ENCODE peak calls at places on chromosomes 6 and 20, in six cellular contexts. D is AG04450, R is upper lobe of right lung, C is A549, Z is heart right ventricle, Q is left ventricle myocardium inferior. Y is an unnamed sample.

GRCh38 chr6:159788276-159788675 is 1.1 kb downstream of the TCP1 start:
- DNase-seq in D (no peak), R (no peak), C (no peak), Z (no peak), Q (no peak), Y (no peak)

GRCh38 chr6:48032156-48032555 is 78.8 kb downstream of the PTCHD4 start:
- DNase-seq in D (peak; percentile 11), R (no peak), C (no peak), Z (no peak), Q (no peak), Y (no peak)

GRCh38 chr20:43968341-43968740 is 53.7 kb downstream of the TOX2 start:
- DNase-seq in D (no peak), R (no peak), C (no peak), Z (no peak), Q (no peak), Y (no peak)

GRCh38 chr6:33668914-33669313 is 42.6 kb downstream of the UQCC2 start:
- DNase-seq in D (no peak), R (peak; percentile 83), C (peak; percentile 48), Z (no peak), Q (no peak), Y (peak; percentile 44)

GRCh38 chr6:7100751-7101078 is 7.0 kb upstream of the RREB1 start:
- DNase-seq in D (no peak), R (no peak), C (no peak), Z (no peak), Q (no peak), Y (no peak)

GRCh38 chr20:15596220-15596875 is 976.9 kb downstream of the KIF16B start:
- DNase-seq in D (no peak), R (no peak), C (no peak), Z (no peak), Q (no peak), Y (no peak)

GRCh38 chr6:85403331-85404015 is 46.4 kb upstream of the NT5E start:
- DNase-seq in D (no peak), R (no peak), C (no peak), Z (no peak), Q (no peak), Y (no peak)

GRCh38 chr6:85127696-85128225 is 322.1 kb upstream of the NT5E start:
- DNase-seq in D (no peak), R (no peak), C (no peak), Z (no peak), Q (no peak), Y (no peak)

GRCh38 chr6:138404666-138405337 is 779 bp downstream of the HEBP2 start:
- DNase-seq in D (no peak), R (peak; percentile 70), C (peak; percentile 25), Z (no peak), Q (peak; percentile 29), Y (peak; percentile 33)

GRCh38 chr20:23602261-23602660 is 3.5 kb downstream of the CST9 start:
- DNase-seq in D (no peak), R (no peak), C (no peak), Z (no peak), Q (no peak), Y (no peak)

GRCh38 chr6:106794129-106794528 is 164.8 kb downstream of the QRSL1 start:
- DNase-seq in D (no peak), R (no peak), C (no peak), Z (no peak), Q (no peak), Y (no peak)

GRCh38 chr20:53608456-53609413 is 15.1 kb upstream of the ZNF217 start:
- DNase-seq in D (no peak), R (peak; percentile 51), C (no peak), Z (peak; percentile 41), Q (peak; percentile 26), Y (no peak)

GRCh38 chr20:62642666-62643520 is 590 bp downstream of the SLCO4A1 start:
- DNase-seq in D (no peak), R (no peak), C (no peak), Z (no peak), Q (no peak), Y (no peak)

GRCh38 chr20:39861381-39861780 is 827.7 kb downstream of the MAFB start:
- DNase-seq in D (no peak), R (no peak), C (no peak), Z (no peak), Q (no peak), Y (no peak)

GRCh38 chr6:69019832-69020231 is 384.8 kb downstream of the ADGRB3 start:
- DNase-seq in D (no peak), R (no peak), C (no peak), Z (no peak), Q (no peak), Y (no peak)

GRCh38 chr20:51127713-51128112 is 104.8 kb upstream of the KCNG1 start:
- DNase-seq in D (no peak), R (no peak), C (no peak), Z (no peak), Q (no peak), Y (no peak)

GRCh38 chr20:37876863-37877262 is 26.1 kb upstream of the VSTM2L start:
- DNase-seq in D (no peak), R (no peak), C (no peak), Z (no peak), Q (no peak), Y (no peak)

GRCh38 chr6:147666254-147666653 is 157.8 kb downstream of the SAMD5 start:
- DNase-seq in D (no peak), R (no peak), C (no peak), Z (no peak), Q (no peak), Y (no peak)

GRCh38 chr6:136129365-136129764 is 120.7 kb downstream of the MTFR2 start:
- DNase-seq in D (no peak), R (no peak), C (no peak), Z (peak; percentile 17), Q (no peak), Y (no peak)

GRCh38 chr20:58553841-58554240 is 38.6 kb upstream of the APCDD1L start:
- DNase-seq in D (peak; percentile 45), R (no peak), C (no peak), Z (no peak), Q (no peak), Y (no peak)

GRCh38 chr6:40586369-40586768 is 795 bp downstream of the LRFN2 start:
- DNase-seq in D (no peak), R (no peak), C (no peak), Z (no peak), Q (no peak), Y (no peak)

GRCh38 chr20:50658804-50659380 is 32.5 kb downstream of the RIPOR3 start:
- DNase-seq in D (no peak), R (no peak), C (no peak), Z (peak; percentile 51), Q (no peak), Y (peak; percentile 48)

GRCh38 chr6:82711992-82712788 is 348.6 kb downstream of the TPBG start:
- DNase-seq in D (no peak), R (no peak), C (no peak), Z (peak; percentile 4), Q (no peak), Y (no peak)

GRCh38 chr6:28433119-28433518 is 10.2 kb downstream of the ZSCAN23 start:
- DNase-seq in D (no peak), R (no peak), C (no peak), Z (no peak), Q (no peak), Y (no peak)

GRCh38 chr6:170316071-170316470 is 9.5 kb downstream of the FAM120B start:
- DNase-seq in D (no peak), R (no peak), C (no peak), Z (no peak), Q (no peak), Y (no peak)

GRCh38 chr6:170314983-170315382 is 8.4 kb downstream of the FAM120B start:
- DNase-seq in D (no peak), R (no peak), C (no peak), Z (no peak), Q (no peak), Y (no peak)

GRCh38 chr6:170311696-170312095 is 5.1 kb downstream of the FAM120B start:
- DNase-seq in D (no peak), R (no peak), C (no peak), Z (no peak), Q (no peak), Y (no peak)

GRCh38 chr6:170312876-170313275 is 6.3 kb downstream of the FAM120B start:
- DNase-seq in D (no peak), R (no peak), C (no peak), Z (no peak), Q (no peak), Y (no peak)

DNA sequence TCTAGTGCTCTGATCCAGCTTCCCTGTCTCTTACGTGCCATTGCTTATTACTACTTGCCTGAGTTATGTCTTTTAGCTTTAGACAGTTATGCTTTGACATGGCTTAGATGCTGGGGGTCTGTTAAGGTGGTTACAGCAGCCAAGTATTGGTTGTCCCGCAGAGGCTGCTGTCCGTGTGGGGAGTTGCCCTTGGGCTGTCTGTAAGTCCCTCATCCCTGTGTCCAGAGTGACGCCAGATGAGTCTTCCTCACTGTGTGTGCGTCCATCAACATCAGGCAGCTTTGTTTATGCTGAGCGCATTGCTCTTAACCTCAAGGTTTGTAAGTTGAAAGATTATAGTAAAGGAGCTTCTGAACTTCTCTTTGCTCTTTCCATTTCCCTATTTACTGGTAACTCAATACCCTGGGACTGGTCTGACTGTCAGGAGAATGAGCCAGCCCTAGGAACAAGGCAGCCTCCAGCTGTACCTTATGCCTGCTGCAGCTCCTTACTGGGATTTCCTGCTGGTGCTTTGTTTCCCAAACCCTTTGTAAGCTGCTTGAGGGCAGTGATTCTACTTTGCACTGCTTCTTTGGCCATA is 7.2 kb downstream of the FAM120B start:
- DNase-seq in D (peak; percentile 30), R (no peak), C (no peak), Z (no peak), Q (no peak), Y (no peak)
- H3K4me3 ChIP-seq in D (no peak overlapping the region), R (no peak overlapping the region), C (no peak overlapping the region), Z (no peak overlapping the region), Q (no peak overlapping the region), Y (no peak overlapping the region)

GRCh38 chr6:113830140-113830539 is 27.0 kb upstream of the MARCKS start:
- DNase-seq in D (no peak), R (no peak), C (no peak), Z (no peak), Q (no peak), Y (no peak)
- H3K27ac ChIP-seq in D (no peak overlapping the region), R (no peak overlapping the region), C (no peak overlapping the region), Z (no peak overlapping the region), Q (no peak overlapping the region), Y (no peak overlapping the region)

GRCh38 chr6:25404094-25404493 is 124.9 kb downstream of the CARMIL1 start:
- DNase-seq in D (no peak), R (no peak), C (no peak), Z (no peak), Q (no peak), Y (no peak)

GRCh38 chr6:25403150-25403549 is 124.0 kb downstream of the CARMIL1 start:
- DNase-seq in D (no peak), R (no peak), C (no peak), Z (no peak), Q (no peak), Y (no peak)

GRCh38 chr6:25402125-25402524 is 123.0 kb downstream of the CARMIL1 start:
- DNase-seq in D (no peak), R (no peak), C (no peak), Z (no peak), Q (no peak), Y (no peak)

GRCh38 chr6:25404693-25405169 is 125.6 kb downstream of the CARMIL1 start:
- DNase-seq in D (no peak), R (no peak), C (no peak), Z (no peak), Q (no peak), Y (no peak)

GRCh38 chr6:25405442-25405841 is 126.3 kb downstream of the CARMIL1 start:
- DNase-seq in D (no peak), R (no peak), C (no peak), Z (no peak), Q (no peak), Y (no peak)
- H3K4me3 ChIP-seq in D (no peak overlapping the region), R (no peak overlapping the region), C (no peak overlapping the region), Z (no peak overlapping the region), Q (no peak overlapping the region), Y (no peak overlapping the region)

GRCh38 chr20:31594002-31594557 is 11.0 kb upstream of the ID1 start:
- DNase-seq in D (no peak), R (no peak), C (no peak), Z (no peak), Q (no peak), Y (no peak)
- H3K27ac ChIP-seq in D (peak overlapping the region; percentile 47), R (peak overlapping the region; percentile 79), C (peak overlapping the region; percentile 98), Z (peak overlapping the region; percentile 91), Q (peak overlapping the region; percentile 89), Y (peak overlapping the region; percentile 91)